ENCODE peak calls at places on chromosomes 16 and 17, in nine cellular contexts. F, L, V, G, A, O, K, R and C are unnamed samples.

GRCh38 chr17:77889135-77889505 is 69.4 kb upstream of the TNRC6C start:
- DNase-seq in F (no peak), L (no peak), V (no peak), G (no peak), A (no peak), O (no peak), K (no peak), R (no peak), C (no peak)

GRCh38 chr17:77827039-77827438 is 131.5 kb upstream of the TNRC6C start:
- DNase-seq in F (no peak), L (no peak), V (no peak), G (no peak), A (no peak), O (no peak), K (no peak), R (no peak), C (no peak)

GRCh38 chr17:82018152-82019041 is 4.3 kb downstream of the CENPX start:
- DNase-seq in F (no peak), L (no peak), V (no peak), G (no peak), A (no peak), O (no peak), K (no peak), R (no peak), C (no peak)

GRCh38 chr17:3974138-3974687 is 10.0 kb upstream of the ATP2A3 start:
- DNase-seq in F (no peak), L (no peak), V (no peak), G (no peak), A (no peak), O (no peak), K (no peak), R (no peak), C (no peak)

GRCh38 chr17:80921159-80921558 is 70.5 kb upstream of the CHMP6 start:
- DNase-seq in F (no peak), L (no peak), V (no peak), G (no peak), A (no peak), O (no peak), K (no peak), R (no peak), C (no peak)

GRCh38 chr17:75832164-75832651 is 12.0 kb downstream of the UNC13D start:
- DNase-seq in F (no peak), L (no peak), V (peak; percentile 61), G (no peak), A (no peak), O (no peak), K (peak; percentile 77), R (peak; percentile 72), C (peak; percentile 59)

GRCh38 chr16:49452568-49452967 is 79.0 kb downstream of the C16orf78 start:
- DNase-seq in F (no peak), L (no peak), V (no peak), G (no peak), A (no peak), O (no peak), K (no peak), R (no peak), C (no peak)

GRCh38 chr17:11404877-11405276 is 163.9 kb downstream of the SHISA6 start:
- DNase-seq in F (no peak), L (no peak), V (no peak), G (no peak), A (no peak), O (no peak), K (no peak), R (no peak), C (no peak)

GRCh38 chr17:4895121-4895520 is 4.2 kb upstream of the C17orf107 start:
- DNase-seq in F (no peak), L (no peak), V (no peak), G (no peak), A (no peak), O (no peak), K (no peak), R (no peak), C (no peak)

GRCh38 chr16:75198135-75198600 is 8.8 kb downstream of the CTRB2 start:
- DNase-seq in F (no peak), L (peak; percentile 32), V (no peak), G (no peak), A (no peak), O (no peak), K (peak; percentile 12), R (peak; percentile 66), C (peak; percentile 25)

GRCh38 chr17:1239210-1239609 is 31.0 kb upstream of the BHLHA9 start:
- DNase-seq in F (no peak), L (no peak), V (no peak), G (no peak), A (no peak), O (no peak), K (peak; percentile 92), R (peak; percentile 18), C (peak; percentile 84)

GRCh38 chr16:165539-166374 is at the start of gene HBM:
- DNase-seq in F (no peak), L (no peak), V (peak; percentile 26), G (no peak), A (no peak), O (no peak), K (no peak), R (no peak), C (no peak)

GRCh38 chr17:31053076-31053475 is 41.7 kb upstream of the NF1 start:
- DNase-seq in F (no peak), L (no peak), V (no peak), G (no peak), A (no peak), O (no peak), K (no peak), R (no peak), C (no peak)

GRCh38 chr16:47413041-47413440 is 47.8 kb downstream of the ITFG1 start:
- DNase-seq in F (no peak), L (no peak), V (no peak), G (no peak), A (no peak), O (no peak), K (no peak), R (no peak), C (no peak)

GRCh38 chr17:79094261-79094660 is 19.6 kb downstream of the ENGASE start:
- DNase-seq in F (no peak), L (no peak), V (no peak), G (no peak), A (no peak), O (no peak), K (no peak), R (no peak), C (no peak)

DNA sequence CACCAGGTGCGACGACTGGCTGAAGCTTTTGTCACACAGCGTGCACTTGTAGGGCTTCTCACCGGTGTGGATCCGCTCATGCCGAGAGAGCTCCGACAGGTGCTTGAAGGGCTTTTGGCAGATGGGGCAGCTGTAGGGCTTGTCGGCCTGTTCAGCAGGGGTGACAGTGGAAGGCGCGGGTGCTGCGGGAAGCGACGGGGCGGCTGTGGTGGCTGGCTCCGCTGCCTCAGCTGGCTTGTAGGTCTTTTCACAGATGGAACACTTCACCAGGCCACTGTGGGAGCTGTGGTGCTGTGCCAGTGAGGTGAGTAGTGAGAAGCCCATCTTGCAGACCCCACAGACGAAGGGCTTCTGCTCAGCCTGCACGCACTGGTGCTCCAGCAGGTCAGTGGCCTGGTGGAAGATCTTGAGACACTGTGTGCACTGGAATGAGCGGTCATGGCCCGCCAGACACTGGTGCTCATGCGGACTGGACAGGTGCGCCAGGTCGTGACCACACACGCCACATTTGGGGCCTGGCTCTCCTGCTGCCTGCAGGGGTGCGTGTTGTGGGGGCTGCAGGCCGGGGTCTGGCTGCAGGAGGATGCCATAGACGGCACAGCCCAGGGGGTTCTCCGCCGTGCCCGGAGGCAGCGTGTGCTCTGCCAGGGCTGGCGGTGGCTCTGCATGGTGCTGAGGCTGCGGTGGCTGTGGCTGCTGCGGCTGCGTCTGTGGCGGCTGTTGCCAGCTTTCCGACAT is 2.8 kb downstream of the ZNF319 start:
- DNase-seq in F (no peak), L (no peak), V (no peak), G (no peak), A (no peak), O (no peak), K (no peak), R (no peak), C (no peak)
- H3K4me3 ChIP-seq in F (no peak overlapping the region), L (no peak overlapping the region), V (no peak overlapping the region), G (no peak overlapping the region), A (no peak overlapping the region), O (no peak overlapping the region), K (no peak overlapping the region), R (no peak overlapping the region), C (no peak overlapping the region)

DNA sequence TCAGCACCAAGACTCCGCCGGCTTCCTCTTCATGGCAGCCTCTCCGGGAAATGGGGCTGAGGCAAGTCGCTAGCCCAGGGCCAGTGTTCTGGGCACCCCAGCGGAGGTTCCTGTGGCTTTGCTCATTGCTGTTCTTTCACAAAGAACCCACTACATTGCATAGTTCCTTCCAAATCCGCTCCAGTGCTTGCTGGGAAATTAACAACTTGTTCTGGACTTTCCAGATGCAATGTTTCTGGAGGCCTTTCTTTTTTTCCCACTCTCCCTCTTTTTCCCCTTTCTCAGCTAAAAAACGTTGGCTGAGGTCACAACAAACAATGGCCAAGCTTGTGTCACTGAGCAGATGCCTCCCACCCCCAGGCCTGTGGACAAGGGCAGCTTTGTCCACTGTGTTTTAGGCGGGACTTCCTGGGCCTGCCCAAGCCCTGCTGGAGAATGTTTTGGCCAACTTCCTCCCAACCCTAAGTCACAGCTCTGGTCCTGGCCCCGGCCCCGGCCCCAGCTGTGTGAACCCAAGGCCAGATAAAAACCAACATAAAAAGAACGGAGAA is 131.5 kb upstream of the RCVRN start:
- DNase-seq in F (no peak), L (no peak), V (no peak), G (peak; percentile 60), A (no peak), O (peak; percentile 79), K (no peak), R (peak; percentile 57), C (no peak)
- TF ChIP-seq CTCF in F (no peak), L (no peak), V (no peak), G (no peak), A (no peak), O (no peak), K (no peak), R (no peak), C (no peak)

GRCh38 chr17:8038954-8039610 is at the start of gene ALOX15B:
- DNase-seq in F (no peak), L (no peak), V (peak; percentile 49), G (peak; percentile 67), A (no peak), O (no peak), K (no peak), R (no peak), C (no peak)
- H3K4me3 ChIP-seq in F (peak within 1 kb of the TSS; percentile 69), L (no peak within 1 kb of the TSS), V (peak within 1 kb of the TSS; percentile 48), G (peak within 1 kb of the TSS; percentile 33), A (no peak within 1 kb of the TSS), O (no peak within 1 kb of the TSS), K (peak within 1 kb of the TSS; percentile 3), R (no peak within 1 kb of the TSS), C (no peak within 1 kb of the TSS)

DNA sequence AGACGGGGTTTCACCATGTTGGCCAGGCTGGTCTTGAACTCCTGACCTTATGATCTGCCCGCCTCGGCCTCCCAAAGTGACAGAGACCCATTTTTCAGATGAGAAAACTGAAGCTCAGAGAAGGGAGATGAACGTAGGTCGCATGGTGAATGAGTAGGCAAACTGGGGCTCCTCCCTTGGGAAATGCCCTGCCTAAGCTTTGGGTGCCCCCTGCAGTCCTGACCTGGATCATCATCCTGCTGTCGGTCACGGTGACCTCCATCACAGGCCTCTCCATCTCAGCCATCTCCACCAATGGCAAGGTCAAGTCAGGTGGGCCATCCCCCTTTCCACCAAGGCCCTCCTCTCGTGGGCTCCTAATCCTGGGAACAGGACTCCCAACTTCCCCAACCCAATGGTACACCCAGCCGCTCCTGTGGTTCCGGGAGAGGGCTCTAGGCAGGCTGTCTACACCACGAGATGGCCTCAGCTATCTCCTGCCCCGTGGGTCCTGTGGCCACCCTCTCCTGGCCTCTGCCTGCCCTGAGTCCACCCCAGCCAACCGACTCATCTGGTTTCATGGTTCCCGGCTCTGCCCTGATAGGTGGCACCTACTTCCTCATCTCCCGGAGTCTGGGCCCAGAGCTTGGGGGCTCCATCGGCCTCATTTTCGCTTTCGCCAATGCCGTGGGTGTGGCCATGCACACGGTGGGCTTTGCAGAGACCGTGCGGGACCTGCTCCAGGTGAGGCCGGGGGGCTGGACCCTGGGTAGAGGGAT is 4.7 kb downstream of the SLC12A3 start:
- DNase-seq in F (no peak), L (no peak), V (peak; percentile 20), G (peak; percentile 37), A (peak; percentile 37), O (no peak), K (no peak), R (no peak), C (no peak)
- TF ChIP-seq CTCF in F (peak; percentile 27), L (peak; percentile 31), V (no peak), G (peak; percentile 9), A (peak; percentile 70), O (no peak), K (peak; percentile 45), R (peak; percentile 14), C (peak; percentile 21)